ENCODE peak calls at places on chromosomes 13 and 19, in seven cellular contexts. One of them, this sample, is unnamed.

GRCh38 chr13:51759240-51759639 is 44.7 kb downstream of the DHRS12 start:
- DNase-seq in HFF-Myc: no peak
- DNase-seq in ACHN: no peak
- DNase-seq in activated T-cell treated with anti-CD3 and anti-CD28 coated beads, Interleukin-2, amount 50 U/mL, for 72 hours: no peak
- DNase-seq in cerebellum: no peak
- DNase-seq in left cardiac atrium: no peak
- DNase-seq in HTR-8/SVneo: no peak
- DNase-seq in this sample: no peak

GRCh38 chr13:97944396-97945029 is 9.0 kb upstream of the IPO5 start:
- DNase-seq in activated T-cell treated with anti-CD3 and anti-CD28 coated beads, Interleukin-2, amount 50 U/mL, for 72 hours: no peak
- DNase-seq in ACHN: no peak
- DNase-seq in left cardiac atrium: no peak
- DNase-seq in cerebellum: no peak
- DNase-seq in HTR-8/SVneo: no peak
- DNase-seq in HFF-Myc: no peak
- DNase-seq in this sample: peak

GRCh38 chr19:32349724-32350475 is 4.5 kb downstream of the ZNF507 start:
- DNase-seq in activated T-cell treated with anti-CD3 and anti-CD28 coated beads, Interleukin-2, amount 50 U/mL, for 72 hours: no peak
- DNase-seq in cerebellum: no peak
- DNase-seq in ACHN: no peak
- DNase-seq in left cardiac atrium: no peak
- DNase-seq in HFF-Myc: no peak
- DNase-seq in HTR-8/SVneo: no peak
- DNase-seq in this sample: no peak

GRCh38 chr19:47761566-47761965 is 16.2 kb downstream of the NOP53 start:
- DNase-seq in ACHN: no peak
- DNase-seq in HFF-Myc: no peak
- DNase-seq in activated T-cell treated with anti-CD3 and anti-CD28 coated beads, Interleukin-2, amount 50 U/mL, for 72 hours: no peak
- DNase-seq in left cardiac atrium: no peak
- DNase-seq in HTR-8/SVneo: no peak
- DNase-seq in cerebellum: no peak
- DNase-seq in this sample: no peak

GRCh38 chr19:3304871-3305423 is 61.4 kb upstream of the NFIC start:
- DNase-seq in activated T-cell treated with anti-CD3 and anti-CD28 coated beads, Interleukin-2, amount 50 U/mL, for 72 hours: peak
- DNase-seq in HTR-8/SVneo: peak
- DNase-seq in left cardiac atrium: peak
- DNase-seq in ACHN: peak
- DNase-seq in cerebellum: peak
- DNase-seq in HFF-Myc: peak
- DNase-seq in this sample: peak

GRCh38 chr19:35748106-35749020 is at the start of gene LIN37:
- DNase-seq in activated T-cell treated with anti-CD3 and anti-CD28 coated beads, Interleukin-2, amount 50 U/mL, for 72 hours: peak
- DNase-seq in ACHN: peak
- DNase-seq in left cardiac atrium: peak
- DNase-seq in cerebellum: peak
- DNase-seq in HFF-Myc: peak
- DNase-seq in HTR-8/SVneo: peak
- DNase-seq in this sample: peak

GRCh38 chr19:48962029-48962848 is 2.9 kb upstream of the FTL start:
- DNase-seq in HTR-8/SVneo: peak
- DNase-seq in activated T-cell treated with anti-CD3 and anti-CD28 coated beads, Interleukin-2, amount 50 U/mL, for 72 hours: peak
- DNase-seq in HFF-Myc: no peak
- DNase-seq in cerebellum: no peak
- DNase-seq in left cardiac atrium: peak
- DNase-seq in ACHN: peak
- DNase-seq in this sample: peak

GRCh38 chr13:46535822-46536221 is 17.1 kb upstream of the LRCH1 start:
- DNase-seq in HFF-Myc: no peak
- DNase-seq in left cardiac atrium: no peak
- DNase-seq in cerebellum: no peak
- DNase-seq in HTR-8/SVneo: no peak
- DNase-seq in activated T-cell treated with anti-CD3 and anti-CD28 coated beads, Interleukin-2, amount 50 U/mL, for 72 hours: no peak
- DNase-seq in ACHN: no peak
- DNase-seq in this sample: no peak

GRCh38 chr19:31054430-31054829 is 294.8 kb downstream of the TSHZ3 start:
- DNase-seq in ACHN: peak
- DNase-seq in left cardiac atrium: no peak
- DNase-seq in HTR-8/SVneo: peak
- DNase-seq in HFF-Myc: peak
- DNase-seq in activated T-cell treated with anti-CD3 and anti-CD28 coated beads, Interleukin-2, amount 50 U/mL, for 72 hours: peak
- DNase-seq in cerebellum: peak
- DNase-seq in this sample: no peak

GRCh38 chr19:51368366-51369282 is at the start of gene CLDND2:
- DNase-seq in left cardiac atrium: no peak
- DNase-seq in HFF-Myc: no peak
- DNase-seq in activated T-cell treated with anti-CD3 and anti-CD28 coated beads, Interleukin-2, amount 50 U/mL, for 72 hours: no peak
- DNase-seq in cerebellum: no peak
- DNase-seq in HTR-8/SVneo: no peak
- DNase-seq in ACHN: no peak
- DNase-seq in this sample: no peak

GRCh38 chr13:43965446-43965845 is 85.7 kb downstream of the LACC1 start:
- DNase-seq in left cardiac atrium: no peak
- DNase-seq in cerebellum: no peak
- DNase-seq in ACHN: no peak
- DNase-seq in HFF-Myc: no peak
- DNase-seq in HTR-8/SVneo: no peak
- DNase-seq in activated T-cell treated with anti-CD3 and anti-CD28 coated beads, Interleukin-2, amount 50 U/mL, for 72 hours: no peak
- DNase-seq in this sample: no peak

GRCh38 chr13:60267498-60268202 is 103.9 kb upstream of the DIAPH3 start:
- DNase-seq in cerebellum: no peak
- DNase-seq in left cardiac atrium: no peak
- DNase-seq in HTR-8/SVneo: no peak
- DNase-seq in HFF-Myc: no peak
- DNase-seq in ACHN: peak
- DNase-seq in activated T-cell treated with anti-CD3 and anti-CD28 coated beads, Interleukin-2, amount 50 U/mL, for 72 hours: peak
- DNase-seq in this sample: no peak

GRCh38 chr13:67119481-67119883 is 110.7 kb downstream of the PCDH9 start:
- DNase-seq in ACHN: peak
- DNase-seq in HTR-8/SVneo: peak
- DNase-seq in cerebellum: no peak
- DNase-seq in left cardiac atrium: no peak
- DNase-seq in HFF-Myc: peak
- DNase-seq in activated T-cell treated with anti-CD3 and anti-CD28 coated beads, Interleukin-2, amount 50 U/mL, for 72 hours: no peak
- DNase-seq in this sample: peak

GRCh38 chr13:74132768-74133656 is 1.2 kb downstream of the KLF12 start:
- DNase-seq in ACHN: peak
- DNase-seq in HFF-Myc: no peak
- DNase-seq in activated T-cell treated with anti-CD3 and anti-CD28 coated beads, Interleukin-2, amount 50 U/mL, for 72 hours: peak
- DNase-seq in HTR-8/SVneo: no peak
- DNase-seq in cerebellum: peak
- DNase-seq in left cardiac atrium: peak
- DNase-seq in this sample: no peak

GRCh38 chr19:6613711-6614110 is 22.8 kb upstream of the CD70 start:
- DNase-seq in HTR-8/SVneo: no peak
- DNase-seq in cerebellum: no peak
- DNase-seq in activated T-cell treated with anti-CD3 and anti-CD28 coated beads, Interleukin-2, amount 50 U/mL, for 72 hours: peak
- DNase-seq in left cardiac atrium: no peak
- DNase-seq in ACHN: no peak
- DNase-seq in HFF-Myc: no peak
- DNase-seq in this sample: no peak

GRCh38 chr19:13093407-13094284 is 9.0 kb downstream of the LYL1 start:
- DNase-seq in ACHN: peak
- DNase-seq in left cardiac atrium: peak
- DNase-seq in HTR-8/SVneo: peak
- DNase-seq in cerebellum: peak
- DNase-seq in HFF-Myc: peak
- DNase-seq in activated T-cell treated with anti-CD3 and anti-CD28 coated beads, Interleukin-2, amount 50 U/mL, for 72 hours: peak
- DNase-seq in this sample: peak

GRCh38 chr13:46211116-46211515 is 612 bp upstream of the LRRC63 start:
- DNase-seq in cerebellum: no peak
- DNase-seq in activated T-cell treated with anti-CD3 and anti-CD28 coated beads, Interleukin-2, amount 50 U/mL, for 72 hours: peak
- DNase-seq in HTR-8/SVneo: no peak
- DNase-seq in ACHN: no peak
- DNase-seq in left cardiac atrium: no peak
- DNase-seq in HFF-Myc: no peak
- DNase-seq in this sample: no peak

GRCh38 chr19:19488041-19488874 is 27.1 kb downstream of the TSSK6 start:
- DNase-seq in activated T-cell treated with anti-CD3 and anti-CD28 coated beads, Interleukin-2, amount 50 U/mL, for 72 hours: no peak
- DNase-seq in ACHN: peak
- DNase-seq in cerebellum: no peak
- DNase-seq in left cardiac atrium: no peak
- DNase-seq in HTR-8/SVneo: no peak
- DNase-seq in HFF-Myc: no peak
- DNase-seq in this sample: peak

GRCh38 chr19:50559636-50560035 is 8.6 kb downstream of the LRRC4B start:
- DNase-seq in cerebellum: no peak
- DNase-seq in activated T-cell treated with anti-CD3 and anti-CD28 coated beads, Interleukin-2, amount 50 U/mL, for 72 hours: no peak
- DNase-seq in HFF-Myc: no peak
- DNase-seq in ACHN: no peak
- DNase-seq in HTR-8/SVneo: no peak
- DNase-seq in left cardiac atrium: no peak
- DNase-seq in this sample: no peak

GRCh38 chr13:81676008-81676407 is 1335.1 kb upstream of the SPRY2 start:
- DNase-seq in ACHN: no peak
- DNase-seq in activated T-cell treated with anti-CD3 and anti-CD28 coated beads, Interleukin-2, amount 50 U/mL, for 72 hours: no peak
- DNase-seq in cerebellum: no peak
- DNase-seq in left cardiac atrium: no peak
- DNase-seq in HTR-8/SVneo: no peak
- DNase-seq in HFF-Myc: no peak
- DNase-seq in this sample: no peak

GRCh38 chr19:3210347-3211017 is 14.0 kb upstream of the CELF5 start:
- DNase-seq in HFF-Myc: peak
- DNase-seq in activated T-cell treated with anti-CD3 and anti-CD28 coated beads, Interleukin-2, amount 50 U/mL, for 72 hours: peak
- DNase-seq in HTR-8/SVneo: peak
- DNase-seq in ACHN: peak
- DNase-seq in cerebellum: peak
- DNase-seq in left cardiac atrium: peak
- DNase-seq in this sample: no peak

GRCh38 chr19:44303976-44304568 is 753 bp downstream of the ZNF235 start:
- DNase-seq in ACHN: peak
- DNase-seq in left cardiac atrium: no peak
- DNase-seq in HFF-Myc: peak
- DNase-seq in HTR-8/SVneo: peak
- DNase-seq in activated T-cell treated with anti-CD3 and anti-CD28 coated beads, Interleukin-2, amount 50 U/mL, for 72 hours: peak
- DNase-seq in cerebellum: peak
- DNase-seq in this sample: no peak

GRCh38 chr13:100547805-100548204 is 40.8 kb downstream of the GGACT start:
- DNase-seq in cerebellum: peak
- DNase-seq in HFF-Myc: no peak
- DNase-seq in left cardiac atrium: no peak
- DNase-seq in ACHN: no peak
- DNase-seq in HTR-8/SVneo: no peak
- DNase-seq in activated T-cell treated with anti-CD3 and anti-CD28 coated beads, Interleukin-2, amount 50 U/mL, for 72 hours: no peak
- DNase-seq in this sample: no peak

GRCh38 chr13:107284168-107284567 is 716.2 kb upstream of the ARGLU1 start:
- DNase-seq in cerebellum: no peak
- DNase-seq in ACHN: peak
- DNase-seq in HFF-Myc: no peak
- DNase-seq in activated T-cell treated with anti-CD3 and anti-CD28 coated beads, Interleukin-2, amount 50 U/mL, for 72 hours: no peak
- DNase-seq in left cardiac atrium: no peak
- DNase-seq in HTR-8/SVneo: no peak
- DNase-seq in this sample: peak

GRCh38 chr13:22926176-22927007 is 254.4 kb upstream of the SGCG start:
- DNase-seq in cerebellum: peak
- DNase-seq in HTR-8/SVneo: no peak
- DNase-seq in left cardiac atrium: peak
- DNase-seq in activated T-cell treated with anti-CD3 and anti-CD28 coated beads, Interleukin-2, amount 50 U/mL, for 72 hours: no peak
- DNase-seq in HFF-Myc: no peak
- DNase-seq in ACHN: no peak
- DNase-seq in this sample: peak

GRCh38 chr13:74258951-74259350 is 124.7 kb upstream of the KLF12 start:
- DNase-seq in cerebellum: peak
- DNase-seq in activated T-cell treated with anti-CD3 and anti-CD28 coated beads, Interleukin-2, amount 50 U/mL, for 72 hours: no peak
- DNase-seq in left cardiac atrium: no peak
- DNase-seq in HFF-Myc: no peak
- DNase-seq in HTR-8/SVneo: no peak
- DNase-seq in ACHN: no peak
- DNase-seq in this sample: no peak

GRCh38 chr13:24865158-24865557 is 101.2 kb downstream of the RNF17 start:
- DNase-seq in activated T-cell treated with anti-CD3 and anti-CD28 coated beads, Interleukin-2, amount 50 U/mL, for 72 hours: no peak
- DNase-seq in HFF-Myc: no peak
- DNase-seq in cerebellum: peak
- DNase-seq in left cardiac atrium: no peak
- DNase-seq in ACHN: peak
- DNase-seq in HTR-8/SVneo: no peak
- DNase-seq in this sample: no peak

GRCh38 chr19:50695251-50696064 is 24.1 kb downstream of the SHANK1 start:
- DNase-seq in cerebellum: peak
- DNase-seq in HFF-Myc: no peak
- DNase-seq in ACHN: peak
- DNase-seq in activated T-cell treated with anti-CD3 and anti-CD28 coated beads, Interleukin-2, amount 50 U/mL, for 72 hours: peak
- DNase-seq in left cardiac atrium: no peak
- DNase-seq in HTR-8/SVneo: no peak
- DNase-seq in this sample: no peak

GRCh38 chr19:38648789-38649304 is 1.4 kb downstream of the ACTN4 start:
- DNase-seq in cerebellum: no peak
- DNase-seq in HTR-8/SVneo: no peak
- DNase-seq in left cardiac atrium: no peak
- DNase-seq in activated T-cell treated with anti-CD3 and anti-CD28 coated beads, Interleukin-2, amount 50 U/mL, for 72 hours: no peak
- DNase-seq in ACHN: no peak
- DNase-seq in HFF-Myc: no peak
- DNase-seq in this sample: no peak

GRCh38 chr19:27780367-27781065 is 1432.4 kb downstream of the UQCRFS1 start:
- DNase-seq in HTR-8/SVneo: no peak
- DNase-seq in activated T-cell treated with anti-CD3 and anti-CD28 coated beads, Interleukin-2, amount 50 U/mL, for 72 hours: no peak
- DNase-seq in left cardiac atrium: no peak
- DNase-seq in cerebellum: no peak
- DNase-seq in ACHN: no peak
- DNase-seq in HFF-Myc: no peak
- DNase-seq in this sample: no peak

GRCh38 chr13:23674795-23675640 is 104.8 kb downstream of the TNFRSF19 start:
- DNase-seq in ACHN: no peak
- DNase-seq in HFF-Myc: no peak
- DNase-seq in HTR-8/SVneo: no peak
- DNase-seq in left cardiac atrium: no peak
- DNase-seq in activated T-cell treated with anti-CD3 and anti-CD28 coated beads, Interleukin-2, amount 50 U/mL, for 72 hours: peak
- DNase-seq in cerebellum: no peak
- DNase-seq in this sample: no peak

GRCh38 chr13:98506343-98507059 is 70.4 kb downstream of the STK24 start:
- DNase-seq in HTR-8/SVneo: no peak
- DNase-seq in HFF-Myc: no peak
- DNase-seq in ACHN: no peak
- DNase-seq in activated T-cell treated with anti-CD3 and anti-CD28 coated beads, Interleukin-2, amount 50 U/mL, for 72 hours: no peak
- DNase-seq in left cardiac atrium: no peak
- DNase-seq in cerebellum: peak
- DNase-seq in this sample: no peak

GRCh38 chr13:71089105-71089504 is 777.9 kb downstream of the DACH1 start:
- DNase-seq in cerebellum: no peak
- DNase-seq in left cardiac atrium: no peak
- DNase-seq in HTR-8/SVneo: no peak
- DNase-seq in HFF-Myc: no peak
- DNase-seq in activated T-cell treated with anti-CD3 and anti-CD28 coated beads, Interleukin-2, amount 50 U/mL, for 72 hours: no peak
- DNase-seq in ACHN: no peak
- DNase-seq in this sample: no peak

GRCh38 chr13:24654741-24655140 is 25.5 kb upstream of the ATP12A start:
- DNase-seq in HTR-8/SVneo: no peak
- DNase-seq in cerebellum: no peak
- DNase-seq in HFF-Myc: no peak
- DNase-seq in activated T-cell treated with anti-CD3 and anti-CD28 coated beads, Interleukin-2, amount 50 U/mL, for 72 hours: no peak
- DNase-seq in ACHN: no peak
- DNase-seq in left cardiac atrium: no peak
- DNase-seq in this sample: no peak

GRCh38 chr13:30734434-30734833 is 909 bp upstream of the ALOX5AP start:
- DNase-seq in HTR-8/SVneo: no peak
- DNase-seq in left cardiac atrium: no peak
- DNase-seq in activated T-cell treated with anti-CD3 and anti-CD28 coated beads, Interleukin-2, amount 50 U/mL, for 72 hours: no peak
- DNase-seq in HFF-Myc: no peak
- DNase-seq in cerebellum: no peak
- DNase-seq in ACHN: peak
- DNase-seq in this sample: peak

GRCh38 chr13:20114066-20114465 is 46.8 kb downstream of the GJA3 start:
- DNase-seq in ACHN: no peak
- DNase-seq in cerebellum: no peak
- DNase-seq in left cardiac atrium: no peak
- DNase-seq in HTR-8/SVneo: no peak
- DNase-seq in activated T-cell treated with anti-CD3 and anti-CD28 coated beads, Interleukin-2, amount 50 U/mL, for 72 hours: no peak
- DNase-seq in HFF-Myc: no peak
- DNase-seq in this sample: no peak

GRCh38 chr13:38180100-38180499 is 169.6 kb upstream of the UFM1 start:
- DNase-seq in cerebellum: no peak
- DNase-seq in HTR-8/SVneo: peak
- DNase-seq in ACHN: no peak
- DNase-seq in activated T-cell treated with anti-CD3 and anti-CD28 coated beads, Interleukin-2, amount 50 U/mL, for 72 hours: no peak
- DNase-seq in HFF-Myc: no peak
- DNase-seq in left cardiac atrium: no peak
- DNase-seq in this sample: peak